ENCODE peak calls at places on chromosomes 7 and 10, in six cellular contexts. C is cardiac muscle cell, I is psoas muscle, J is AG10803, W is brain microvascular endothelial cell, L is heart right ventricle. P is an unnamed sample.

GRCh38 chr7:157764193-157764592 is 427.4 kb downstream of the DNAJB6 start:
- DNase-seq in C (no peak), I (no peak), J (no peak), W (no peak), L (no peak), P (no peak)

GRCh38 chr7:84589012-84589411 is 394.4 kb upstream of the SEMA3A start:
- DNase-seq in C (no peak), I (no peak), J (no peak), W (no peak), L (no peak), P (no peak)

GRCh38 chr10:86410542-86411124 is 44.0 kb upstream of the GRID1 start:
- DNase-seq in C (no peak), I (no peak), J (peak; percentile 63), W (peak; percentile 70), L (no peak), P (peak; percentile 69)

GRCh38 chr7:113306302-113306701 is 187.9 kb upstream of the SMIM30 start:
- DNase-seq in C (no peak), I (no peak), J (no peak), W (no peak), L (no peak), P (no peak)

GRCh38 chr7:157428554-157428945 is 91.7 kb downstream of the DNAJB6 start:
- DNase-seq in C (no peak), I (peak; percentile 50), J (no peak), W (no peak), L (no peak), P (no peak)

GRCh38 chr7:24715661-24716479 is 41.4 kb downstream of the GSDME start:
- DNase-seq in C (peak; percentile 69), I (no peak), J (peak; percentile 44), W (peak; percentile 40), L (no peak), P (no peak)

GRCh38 chr7:156781972-156782371 is 111.0 kb downstream of the LMBR1 start:
- DNase-seq in C (no peak), I (no peak), J (no peak), W (no peak), L (no peak), P (no peak)

GRCh38 chr7:77833136-77833535 is 34.6 kb downstream of the PHTF2 start:
- DNase-seq in C (no peak), I (no peak), J (peak; percentile 47), W (no peak), L (no peak), P (no peak)

GRCh38 chr10:124329941-124330340 is 88.8 kb downstream of the OAT start:
- DNase-seq in C (no peak), I (no peak), J (no peak), W (no peak), L (no peak), P (no peak)

GRCh38 chr7:129771201-129771927 is 159.8 kb downstream of the NRF1 start:
- DNase-seq in C (no peak), I (no peak), J (no peak), W (no peak), L (no peak), P (no peak)

GRCh38 chr7:26794541-26794940 is 69.8 kb downstream of the SKAP2 start:
- DNase-seq in C (no peak), I (no peak), J (no peak), W (no peak), L (no peak), P (no peak)

GRCh38 chr10:3701490-3701889 is 83.5 kb downstream of the KLF6 start:
- DNase-seq in C (no peak), I (no peak), J (peak; percentile 47), W (no peak), L (no peak), P (no peak)

GRCh38 chr10:11499425-11500071 is 111.9 kb downstream of the USP6NL start:
- DNase-seq in C (no peak), I (no peak), J (no peak), W (no peak), L (no peak), P (no peak)

GRCh38 chr7:93212881-93213280 is 13.4 kb downstream of the HEPACAM2 start:
- DNase-seq in C (no peak), I (no peak), J (no peak), W (no peak), L (no peak), P (no peak)

GRCh38 chr7:26044320-26044719 is 107.7 kb upstream of the NFE2L3 start:
- DNase-seq in C (no peak), I (no peak), J (no peak), W (no peak), L (no peak), P (no peak)

GRCh38 chr10:130558778-130559177 is 422.6 kb downstream of the GLRX3 start:
- DNase-seq in C (no peak), I (no peak), J (no peak), W (no peak), L (no peak), P (no peak)

GRCh38 chr10:73262105-73262730 is 9.8 kb upstream of the MRPS16 start:
- DNase-seq in C (no peak), I (no peak), J (peak; percentile 89), W (peak; percentile 71), L (no peak), P (no peak)

GRCh38 chr10:64396105-64396504 is 874.9 kb downstream of the REEP3 start:
- DNase-seq in C (no peak), I (no peak), J (peak; percentile 54), W (peak; percentile 53), L (no peak), P (no peak)

GRCh38 chr10:132418520-132419416 is 21.8 kb downstream of the PWWP2B start:
- DNase-seq in C (peak; percentile 82), I (peak; percentile 79), J (no peak), W (no peak), L (no peak), P (no peak)
- H3K4me3 ChIP-seq in C (no peak overlapping the region), I (no peak overlapping the region), J (no peak overlapping the region), W (no peak overlapping the region), L (no peak overlapping the region), P (no peak overlapping the region)

GRCh38 chr10:48459270-48460147 is 145.4 kb downstream of the ARHGAP22 start:
- DNase-seq in C (no peak), I (peak; percentile 41), J (no peak), W (no peak), L (no peak), P (no peak)
- TF ChIP-seq CTCF in C (no peak), I (no peak), J (no peak), W (no peak), L (no peak), P (no peak)

GRCh38 chr7:64494912-64495461 is 67.9 kb downstream of the ZNF680 start:
- DNase-seq in C (no peak), I (no peak), J (no peak), W (no peak), L (no peak), P (no peak)
- H3K4me3 ChIP-seq in C (no peak overlapping the region), I (no peak overlapping the region), J (no peak overlapping the region), W (peak overlapping the region; percentile 17), L (peak overlapping the region; percentile 31), P (no peak overlapping the region)

GRCh38 chr10:131946321-131946751 is 35.4 kb downstream of the BNIP3 start:
- DNase-seq in C (no peak), I (no peak), J (peak; percentile 84), W (peak; percentile 76), L (no peak), P (peak; percentile 41)
- TF ChIP-seq CTCF in C (peak; percentile 12), I (no peak), J (no peak), W (peak; percentile 17), L (no peak), P (no peak)

GRCh38 chr7:47577351-47577919 is 4.5 kb downstream of the TNS3 start:
- DNase-seq in C (no peak), I (no peak), J (no peak), W (no peak), L (peak; percentile 35), P (no peak)
- H3K4me3 ChIP-seq in C (no peak overlapping the region), I (peak overlapping the region; percentile 54), J (peak overlapping the region; percentile 38), W (no peak overlapping the region), L (peak overlapping the region; percentile 32), P (no peak overlapping the region)

DNA sequence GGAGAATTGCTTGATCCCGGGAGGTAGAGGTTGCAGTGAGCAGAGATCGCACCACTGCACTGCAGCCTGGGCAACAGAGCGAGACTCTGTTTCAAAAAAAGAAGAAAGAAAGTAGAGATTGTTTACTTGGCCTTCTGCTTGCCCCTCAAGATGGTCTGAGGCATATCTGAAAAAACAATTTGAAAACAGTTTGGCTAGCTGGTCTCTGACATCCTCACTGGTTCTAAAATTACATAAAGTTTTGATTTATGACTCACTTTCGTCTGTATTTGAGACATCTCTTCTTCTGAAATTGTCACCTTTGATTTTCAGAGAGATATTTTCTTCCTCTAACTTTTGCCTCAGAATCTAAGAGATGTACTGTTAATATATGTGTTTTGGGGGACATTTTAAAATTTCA is 49.6 kb upstream of the HELLS start:
- DNase-seq in C (no peak), I (no peak), J (no peak), W (peak; percentile 40), L (no peak), P (no peak)
- TF ChIP-seq CTCF in C (no peak), I (no peak), J (no peak), W (no peak), L (no peak), P (no peak)

GRCh38 chr7:47046949-47047348 is 535.0 kb downstream of the TNS3 start:
- DNase-seq in C (no peak), I (no peak), J (no peak), W (no peak), L (no peak), P (no peak)
- H3K4me3 ChIP-seq in C (no peak overlapping the region), I (no peak overlapping the region), J (no peak overlapping the region), W (no peak overlapping the region), L (no peak overlapping the region), P (no peak overlapping the region)

DNA sequence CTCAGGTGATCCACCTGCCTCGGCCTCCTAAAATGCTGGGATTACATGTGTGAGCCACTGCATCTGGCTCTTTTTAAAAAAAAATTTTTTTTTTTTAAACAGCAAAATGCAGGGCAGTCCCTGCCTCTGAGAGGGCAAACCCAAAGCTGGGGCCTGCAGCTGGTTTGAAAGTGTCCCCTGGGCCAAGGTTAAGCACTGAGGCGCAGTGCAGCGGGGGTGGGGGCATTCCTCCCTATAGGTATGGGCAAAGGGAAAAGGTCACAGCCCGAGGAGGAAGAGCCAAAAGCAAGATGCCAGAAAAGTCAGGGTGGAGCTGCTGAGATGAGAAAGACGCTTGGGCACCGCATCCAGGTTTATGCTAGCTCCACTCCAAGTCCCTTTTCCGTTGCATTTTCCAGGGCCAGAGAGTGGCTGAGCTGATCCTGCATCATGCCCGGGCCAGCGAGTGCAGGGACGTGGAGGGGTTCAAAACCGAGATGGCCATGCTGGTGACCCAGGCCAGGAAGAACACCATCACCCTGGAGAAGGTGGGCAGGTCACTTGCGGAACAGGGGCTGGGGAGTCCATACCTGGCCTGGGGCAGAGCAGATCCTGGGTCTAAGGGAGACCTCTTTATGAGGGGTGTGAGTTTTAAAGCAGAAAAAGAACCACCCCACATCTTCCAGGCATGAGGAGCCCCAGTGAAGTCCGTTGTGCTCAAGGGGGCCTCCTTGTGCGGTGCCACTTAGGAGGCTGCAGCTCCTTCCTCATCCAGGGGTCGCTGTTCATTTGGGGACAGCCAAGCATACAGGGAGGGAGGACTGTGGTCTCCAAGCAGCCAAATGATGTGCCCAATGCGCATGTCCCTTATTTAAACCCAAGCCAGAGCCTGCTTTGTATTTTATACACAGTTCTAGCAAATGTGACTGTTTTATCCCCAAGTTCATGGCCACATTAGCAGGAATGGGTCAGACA is 7.0 kb upstream of the NDUFB2 start:
- DNase-seq in C (no peak), I (no peak), J (no peak), W (no peak), L (no peak), P (no peak)
- TF ChIP-seq CTCF in C (no peak), I (no peak), J (no peak), W (no peak), L (no peak), P (no peak)

P was measured in BJ.